ENCODE peak calls at places on chromosome 4, in six cellular contexts. W is lower lobe of right lung, G is osteocyte, S is fibroblast of mammary gland, E is mucosa of descending colon, Q is B cell. T is an unnamed sample.
A peak's percentile ranks its signal among the peaks of the same experiment; 100 is the strongest.

GRCh38 chr4:173311368-173311767 is 22.8 kb downstream of the HMGB2 start:
- DNase-seq in W (no peak), G (no peak), S (no peak), E (no peak), Q (no peak), T (no peak)

GRCh38 chr4:95980877-95981360 is 141.0 kb downstream of the PDHA2 start:
- DNase-seq in W (peak; percentile 18), G (no peak), S (no peak), E (no peak), Q (no peak), T (peak; percentile 80)

GRCh38 chr4:38119663-38120374 is 159.6 kb downstream of the PTTG2 start:
- DNase-seq in W (no peak), G (no peak), S (peak; percentile 83), E (no peak), Q (no peak), T (no peak)

GRCh38 chr4:184671101-184671500 is 21.6 kb downstream of the PRIMPOL start:
- DNase-seq in W (no peak), G (no peak), S (no peak), E (peak; percentile 51), Q (no peak), T (no peak)

GRCh38 chr4:123127218-123127617 is 204.8 kb upstream of the NUDT6 start:
- DNase-seq in W (no peak), G (no peak), S (peak; percentile 33), E (no peak), Q (no peak), T (no peak)

GRCh38 chr4:89797117-89797516 is 39.8 kb downstream of the SNCA start:
- DNase-seq in W (no peak), G (no peak), S (peak; percentile 41), E (no peak), Q (no peak), T (no peak)

GRCh38 chr4:185782523-185782922 is 29.5 kb downstream of the SORBS2 start:
- DNase-seq in W (no peak), G (no peak), S (peak; percentile 50), E (no peak), Q (no peak), T (no peak)

GRCh38 chr4:52588771-52589591 is 70.1 kb downstream of the USP46 start:
- DNase-seq in W (no peak), G (no peak), S (peak; percentile 73), E (no peak), Q (no peak), T (peak; percentile 92)

GRCh38 chr4:2787230-2788100 is 5.4 kb upstream of the SH3BP2 start:
- DNase-seq in W (peak; percentile 64), G (no peak), S (no peak), E (peak; percentile 76), Q (peak; percentile 76), T (no peak)

GRCh38 chr4:7326693-7327340 is 107.9 kb downstream of the PSAPL1 start:
- DNase-seq in W (peak; percentile 37), G (no peak), S (no peak), E (peak; percentile 45), Q (no peak), T (peak; percentile 93)

GRCh38 chr4:16024009-16024408 is 59.8 kb downstream of the PROM1 start:
- DNase-seq in W (no peak), G (no peak), S (peak; percentile 96), E (no peak), Q (no peak), T (no peak)

GRCh38 chr4:22427676-22428075 is 88.2 kb downstream of the ADGRA3 start:
- DNase-seq in W (no peak), G (no peak), S (no peak), E (no peak), Q (no peak), T (no peak)

GRCh38 chr4:828641-829271 is 2.8 kb upstream of the CPLX1 start:
- DNase-seq in W (peak; percentile 41), G (no peak), S (peak; percentile 31), E (peak; percentile 48), Q (no peak), T (no peak)

GRCh38 chr4:78689224-78689623 is 86.9 kb upstream of the BMP2K start:
- DNase-seq in W (no peak), G (no peak), S (peak; percentile 70), E (no peak), Q (no peak), T (no peak)

GRCh38 chr4:7379719-7380118 is 55.0 kb downstream of the PSAPL1 start:
- DNase-seq in W (no peak), G (no peak), S (no peak), E (no peak), Q (no peak), T (peak; percentile 40)

GRCh38 chr4:165493359-165493758 is 114.6 kb downstream of the CPE start:
- DNase-seq in W (peak; percentile 69), G (peak; percentile 90), S (peak; percentile 53), E (peak; percentile 56), Q (no peak), T (no peak)

GRCh38 chr4:140257461-140258305 is 103.7 kb upstream of the MAML3 start:
- DNase-seq in W (no peak), G (no peak), S (peak; percentile 53), E (no peak), Q (no peak), T (no peak)

GRCh38 chr4:66590488-66591215 is 920.4 kb upstream of the EPHA5 start:
- DNase-seq in W (no peak), G (no peak), S (peak; percentile 25), E (no peak), Q (no peak), T (no peak)

GRCh38 chr4:4333265-4333706 is 43.2 kb downstream of the ZBTB49 start:
- DNase-seq in W (peak; percentile 57), G (no peak), S (peak; percentile 49), E (no peak), Q (no peak), T (peak; percentile 44)

GRCh38 chr4:174156239-174156826 is 127.1 kb downstream of the FBXO8 start:
- DNase-seq in W (no peak), G (no peak), S (peak; percentile 76), E (no peak), Q (no peak), T (no peak)

GRCh38 chr4:173413043-173413442 is 14.1 kb upstream of the SCRG1 start:
- DNase-seq in W (no peak), G (no peak), S (peak; percentile 80), E (no peak), Q (no peak), T (no peak)

GRCh38 chr4:176885224-176885623 is 92.5 kb upstream of the VEGFC start:
- DNase-seq in W (no peak), G (no peak), S (peak; percentile 50), E (no peak), Q (no peak), T (no peak)

DNA sequence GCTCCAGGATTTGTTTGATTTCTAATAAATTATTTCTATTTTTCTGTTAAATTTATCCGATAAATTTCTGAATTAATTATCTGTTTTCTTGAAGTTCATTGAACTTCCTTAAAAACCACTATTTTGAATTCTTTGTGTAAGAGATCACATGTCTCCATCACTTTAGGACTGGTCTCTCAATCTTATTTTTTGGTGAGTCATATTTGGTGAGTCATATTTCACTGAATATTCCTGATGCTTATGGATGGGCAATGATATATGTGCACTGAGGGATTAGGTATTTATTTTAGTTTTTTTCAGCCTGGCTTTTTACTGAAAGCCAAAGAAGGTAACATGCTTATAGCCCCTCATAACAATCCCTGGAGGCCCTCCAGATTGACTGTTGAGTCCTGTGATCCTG is 48.5 kb upstream of the IL15 start:
- DNase-seq in W (no peak), G (no peak), S (peak; percentile 52), E (no peak), Q (no peak), T (no peak)
- TF ChIP-seq CTCF in W (no peak), G (no peak), S (no peak), E (no peak), Q (no peak), T (no peak)

GRCh38 chr4:144176476-144176875 is 36.0 kb upstream of the GYPA start:
- DNase-seq in W (no peak), G (no peak), S (peak; percentile 9), E (no peak), Q (no peak), T (no peak)
- TF ChIP-seq CTCF in W (no peak), G (no peak), S (no peak), E (no peak), Q (no peak), T (peak; percentile 33)

DNA sequence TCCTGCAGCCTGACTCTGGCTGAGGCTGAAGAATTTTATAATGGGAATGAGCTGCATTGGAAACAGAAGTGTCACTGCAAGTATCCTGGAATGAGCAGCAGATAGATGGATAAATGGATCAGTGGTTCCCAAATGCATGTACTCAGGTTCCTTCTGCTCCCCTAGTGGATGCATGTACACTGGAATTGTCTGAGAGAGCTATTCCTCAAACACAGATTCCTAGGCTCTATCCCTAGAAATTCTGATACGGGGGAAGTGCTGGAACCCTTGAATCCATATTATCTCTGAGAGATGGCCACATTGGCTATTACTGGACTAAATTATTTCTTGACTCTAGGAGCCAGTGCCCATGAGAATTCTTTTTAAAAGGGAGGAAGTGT is 64.8 kb downstream of the TMEM131L start:
- DNase-seq in W (no peak), G (no peak), S (no peak), E (no peak), Q (no peak), T (no peak)
- TF ChIP-seq CTCF in W (no peak), G (no peak), S (peak; percentile 11), E (no peak), Q (no peak), T (peak; percentile 35)

GRCh38 chr4:71269241-71269640 is 69.6 kb upstream of the SLC4A4 start:
- DNase-seq in W (no peak), G (no peak), S (no peak), E (no peak), Q (no peak), T (no peak)

GRCh38 chr4:71266090-71266794 is 72.6 kb upstream of the SLC4A4 start:
- DNase-seq in W (no peak), G (no peak), S (peak; percentile 44), E (no peak), Q (no peak), T (no peak)

GRCh38 chr4:71270901-71271300 is 67.9 kb upstream of the SLC4A4 start:
- DNase-seq in W (no peak), G (no peak), S (peak; percentile 34), E (no peak), Q (no peak), T (no peak)

GRCh38 chr4:71267244-71267643 is 71.6 kb upstream of the SLC4A4 start:
- DNase-seq in W (no peak), G (no peak), S (no peak), E (no peak), Q (no peak), T (no peak)

GRCh38 chr4:71268156-71268555 is 70.7 kb upstream of the SLC4A4 start:
- DNase-seq in W (no peak), G (no peak), S (peak; percentile 31), E (no peak), Q (no peak), T (no peak)
- TF ChIP-seq CTCF in W (no peak), G (no peak), S (no peak), E (no peak), Q (no peak), T (no peak)